ENCODE peak calls at places on chromosomes 2 and 18, in eight cellular contexts. V, L, R, D, E, B, A and F are unnamed samples.

GRCh38 chr2:60629263-60629662 is 75.8 kb upstream of the BCL11A start:
- DNase-seq in L (no peak), B (no peak), D (no peak), E (no peak), A (no peak), R (no peak), V (no peak), F (no peak)

GRCh38 chr2:197890160-197890559 is 85.8 kb downstream of the PLCL1 start:
- DNase-seq in B (no peak), R (no peak), E (no peak), A (no peak), D (no peak), L (no peak), V (no peak), F (peak; percentile 12)

GRCh38 chr2:62340981-62341624 is 145.2 kb downstream of the B3GNT2 start:
- DNase-seq in V (no peak), L (no peak), R (peak; percentile 66), D (peak; percentile 26), B (peak; percentile 9), E (peak; percentile 57), A (peak; percentile 8), F (no peak)

GRCh38 chr2:172288603-172289002 is 138.8 kb upstream of the ITGA6 start:
- DNase-seq in R (peak; percentile 15), D (no peak), V (peak; percentile 34), B (no peak), A (no peak), E (no peak), L (no peak), F (peak; percentile 70)

GRCh38 chr2:149924028-149924427 is 336.5 kb upstream of the MMADHC start:
- DNase-seq in E (no peak), L (no peak), B (no peak), R (no peak), V (no peak), D (no peak), A (no peak), F (no peak)

GRCh38 chr2:108069515-108070310 is 83.4 kb downstream of the SLC5A7 start:
- DNase-seq in E (no peak), D (no peak), B (no peak), R (no peak), L (no peak), V (no peak), A (no peak), F (no peak)

GRCh38 chr2:128412181-128412871 is 93.7 kb upstream of the HS6ST1 start:
- DNase-seq in V (no peak), E (no peak), B (no peak), R (no peak), D (peak; percentile 7), L (no peak), A (no peak), F (no peak)

GRCh38 chr2:168934826-168935225 is 33.7 kb downstream of the G6PC2 start:
- DNase-seq in A (no peak), E (no peak), D (no peak), L (no peak), V (no peak), R (no peak), B (no peak), F (no peak)

GRCh38 chr2:51490576-51491234 is 458.8 kb upstream of the NRXN1 start:
- DNase-seq in V (no peak), A (no peak), L (no peak), B (no peak), R (peak; percentile 49), D (no peak), E (no peak), F (no peak)

GRCh38 chr2:9474361-9475117 is at the start of gene IAH1:
- DNase-seq in B (peak; percentile 49), E (peak; percentile 78), R (peak; percentile 18), A (peak; percentile 57), L (peak; percentile 59), V (peak; percentile 64), D (peak; percentile 53), F (peak; percentile 70)

GRCh38 chr18:76456018-76456750 is 38.9 kb downstream of the ZNF516 start:
- DNase-seq in B (peak; percentile 5), L (peak; percentile 71), D (no peak), A (no peak), V (no peak), E (no peak), R (no peak), F (no peak)

GRCh38 chr2:78202986-78203670 is 681.0 kb upstream of the LRRTM4 start:
- DNase-seq in R (no peak), B (no peak), A (peak; percentile 40), D (no peak), L (no peak), V (no peak), E (no peak), F (peak; percentile 74)

GRCh38 chr18:908631-909621 is 4.3 kb downstream of the ADCYAP1 start:
- DNase-seq in V (no peak), D (no peak), A (no peak), E (no peak), L (peak; percentile 73), B (no peak), R (peak; percentile 61), F (no peak)

GRCh38 chr2:215843579-215843978 is 169.8 kb downstream of the MREG start:
- DNase-seq in A (no peak), D (no peak), R (no peak), V (no peak), L (no peak), E (no peak), B (peak; percentile 42), F (peak; percentile 85)

GRCh38 chr18:22563098-22563707 is 145.5 kb upstream of the CTAGE1 start:
- DNase-seq in D (peak; percentile 61), B (peak; percentile 13), R (peak; percentile 38), V (no peak), E (no peak), L (peak; percentile 75), A (peak; percentile 77), F (peak; percentile 87)

GRCh38 chr2:86241611-86242010 is 42.4 kb downstream of the MRPL35 start:
- DNase-seq in L (no peak), R (no peak), D (no peak), A (no peak), V (no peak), E (no peak), B (no peak), F (no peak)

GRCh38 chr2:72147971-72148369 is 308 bp upstream of the CYP26B1 start:
- DNase-seq in R (no peak), E (no peak), A (no peak), B (no peak), V (no peak), L (peak; percentile 28), D (no peak), F (no peak)